ENCODE peak calls at places on chromosomes 5 and 9, in seven cellular contexts. Z is OCI-LY7; S is stomach; O is thoracic aorta; K is neural crest cell; J is adrenal gland; C is CD8-positive, alpha-beta T cell. G is an unnamed sample.

GRCh38 chr9:76162751-76163500 is 231.3 kb downstream of the RFK start:
- DNase-seq in C (no peak), J (peak; percentile 42), K (no peak), O (no peak), S (no peak), Z (no peak), G (no peak)

GRCh38 chr5:31496301-31496700 is 35.6 kb downstream of the DROSHA start:
- DNase-seq in J (no peak), C (no peak), O (no peak), K (no peak), Z (no peak), S (no peak), G (no peak)

GRCh38 chr9:135526730-135527571 is 5.7 kb downstream of the LCN1 start:
- DNase-seq in Z (no peak), C (no peak), K (no peak), O (no peak), S (peak; percentile 18), J (no peak), G (no peak)

GRCh38 chr5:116035123-116035522 is 2.9 kb downstream of the ARL14EPL start:
- DNase-seq in Z (no peak), S (no peak), J (no peak), C (no peak), K (no peak), O (no peak), G (no peak)

GRCh38 chr9:133359420-133360175 is 3.2 kb downstream of the SURF2 start:
- DNase-seq in O (no peak), J (peak; percentile 23), C (peak; percentile 27), S (no peak), Z (no peak), K (no peak), G (no peak)

GRCh38 chr5:163867738-163868137 is 362.3 kb downstream of the MAT2B start:
- DNase-seq in Z (no peak), K (no peak), J (no peak), S (no peak), C (no peak), O (no peak), G (no peak)

GRCh38 chr5:89187268-89187667 is 304.3 kb upstream of the MEF2C start:
- DNase-seq in C (no peak), K (no peak), J (no peak), S (no peak), Z (no peak), O (no peak), G (no peak)

GRCh38 chr5:2538169-2538568 is 213.3 kb downstream of the IRX2 start:
- DNase-seq in C (no peak), Z (no peak), K (peak; percentile 74), S (no peak), J (no peak), O (no peak), G (no peak)

GRCh38 chr5:102294996-102295395 is 1.1 kb downstream of the SLCO4C1 start:
- DNase-seq in Z (no peak), O (no peak), C (no peak), S (no peak), J (no peak), K (no peak), G (no peak)

GRCh38 chr9:88258012-88258411 is 119.7 kb upstream of the SPATA31C2 start:
- DNase-seq in O (no peak), S (no peak), Z (no peak), K (no peak), J (peak; percentile 56), C (no peak), G (no peak)

GRCh38 chr5:167573274-167574127 is 717.9 kb upstream of the WWC1 start:
- DNase-seq in C (no peak), Z (no peak), J (peak; percentile 23), O (no peak), S (no peak), K (peak; percentile 36), G (no peak)

GRCh38 chr5:78586251-78586650 is 62.3 kb downstream of the LHFPL2 start:
- DNase-seq in O (no peak), K (no peak), J (peak; percentile 56), Z (no peak), C (no peak), S (no peak), G (no peak)

GRCh38 chr5:67149933-67150523 is 46.6 kb downstream of the CD180 start:
- DNase-seq in O (no peak), J (no peak), S (no peak), K (no peak), Z (no peak), C (no peak), G (no peak)

GRCh38 chr5:115297043-115297442 is 589 bp upstream of the CCDC112 start:
- DNase-seq in O (no peak), C (no peak), J (no peak), K (no peak), Z (no peak), S (no peak), G (no peak)

GRCh38 chr5:129135633-129136032 is 41.1 kb downstream of the ISOC1 start:
- DNase-seq in Z (peak; percentile 16), J (no peak), O (no peak), S (no peak), K (no peak), C (no peak), G (no peak)

GRCh38 chr9:122109035-122109813 is 16.1 kb upstream of the TTLL11 start:
- DNase-seq in O (no peak), K (no peak), S (no peak), J (no peak), Z (no peak), C (no peak), G (no peak)

GRCh38 chr9:4080889-4081548 is 218.8 kb downstream of the GLIS3 start:
- DNase-seq in K (no peak), Z (no peak), C (no peak), O (no peak), S (no peak), J (no peak), G (no peak)

GRCh38 chr5:1028481-1029269 is 20.1 kb downstream of the NKD2 start:
- DNase-seq in S (no peak), O (no peak), J (peak; percentile 6), K (no peak), Z (no peak), C (no peak), G (no peak)

GRCh38 chr9:136665111-136665703 is 2.5 kb downstream of the EGFL7 start:
- DNase-seq in O (no peak), C (no peak), S (no peak), K (peak; percentile 49), Z (no peak), J (no peak), G (peak; percentile 52)

GRCh38 chr9:136666364-136667216 is 3.9 kb downstream of the EGFL7 start:
- DNase-seq in Z (no peak), O (no peak), S (no peak), C (no peak), J (no peak), K (no peak), G (no peak)

GRCh38 chr9:136664799-136665082 is 2.0 kb downstream of the EGFL7 start:
- DNase-seq in O (no peak), C (no peak), Z (no peak), K (no peak), J (no peak), S (no peak), G (no peak)

GRCh38 chr9:136667217-136667939 is 4.7 kb downstream of the EGFL7 start:
- DNase-seq in J (no peak), Z (no peak), S (no peak), O (no peak), K (no peak), C (no peak), G (no peak)

GRCh38 chr9:136665704-136666363 is 3.1 kb downstream of the EGFL7 start:
- DNase-seq in K (no peak), Z (no peak), S (no peak), C (peak; percentile 24), J (no peak), O (no peak), G (no peak)
- TF ChIP-seq CTCF in K (no peak), Z (no peak), S (no peak), C (no peak), J (no peak), O (no peak), G (no peak)

GRCh38 chr9:128764361-128764760 is 7.4 kb downstream of the ZER1 start:
- DNase-seq in C (no peak), S (no peak), K (no peak), O (no peak), Z (peak; percentile 53), J (no peak), G (no peak)
- TF ChIP-seq CTCF in C (no peak), S (no peak), K (no peak), O (no peak), Z (peak; percentile 65), J (no peak), G (no peak)

DNA sequence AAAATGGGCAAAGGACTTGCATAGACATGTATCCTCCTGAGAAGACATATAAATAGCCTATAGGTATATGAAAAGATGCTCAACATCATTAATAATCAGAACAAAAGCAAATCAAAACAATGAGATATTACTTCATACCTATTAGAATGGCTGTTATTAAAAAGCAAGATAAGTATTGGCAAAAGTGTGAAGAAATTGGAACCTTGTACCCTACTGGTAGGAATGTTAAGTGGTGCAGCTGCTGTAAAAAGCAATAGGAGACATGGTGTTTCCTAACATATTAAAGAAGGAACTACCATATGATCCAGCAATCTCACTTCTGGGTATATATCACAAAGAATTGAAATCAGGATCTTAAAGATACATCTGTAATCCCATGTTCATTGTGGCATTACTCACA is 69.8 kb upstream of the PRR16 start:
- DNase-seq in Z (no peak), K (no peak), J (no peak), O (no peak), C (no peak), S (no peak), G (no peak)
- TF ChIP-seq CTCF in Z (no peak), K (peak; percentile 33), J (no peak), O (no peak), C (no peak), S (no peak), G (peak; percentile 33)

GRCh38 chr5:151740958-151741373 is 17.5 kb downstream of the ATOX1 start:
- DNase-seq in C (no peak), K (no peak), S (no peak), J (no peak), O (no peak), Z (no peak), G (no peak)

GRCh38 chr5:151745071-151745705 is 13.2 kb downstream of the ATOX1 start:
- DNase-seq in O (peak; percentile 82), Z (no peak), J (peak; percentile 90), S (peak; percentile 37), C (peak; percentile 39), K (no peak), G (no peak)

GRCh38 chr5:151743535-151743934 is 14.9 kb downstream of the ATOX1 start:
- DNase-seq in S (no peak), Z (no peak), K (no peak), J (no peak), O (no peak), C (no peak), G (no peak)

GRCh38 chr5:151741678-151742423 is 16.6 kb downstream of the ATOX1 start:
- DNase-seq in J (no peak), Z (no peak), S (no peak), O (no peak), K (no peak), C (no peak), G (no peak)

DNA sequence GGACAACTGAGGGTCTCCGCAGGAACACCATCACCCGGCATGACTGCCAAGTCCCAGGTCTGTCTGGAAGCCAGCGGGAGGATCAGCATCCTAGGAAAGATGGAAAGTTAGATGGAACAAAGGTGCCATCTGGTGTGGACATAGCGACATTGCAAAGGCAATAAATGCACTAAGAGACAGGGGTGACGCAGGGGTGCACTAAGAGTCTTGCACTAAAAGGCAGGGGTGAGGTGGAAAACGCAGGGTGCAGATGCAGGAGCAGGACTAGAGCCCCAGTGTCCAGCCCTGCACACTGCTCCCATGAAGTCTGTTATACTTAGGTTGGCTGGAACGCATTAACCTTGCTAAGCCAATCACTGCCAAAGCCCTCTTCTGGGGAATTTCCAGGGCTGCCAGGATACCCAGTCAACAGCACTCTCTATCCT is 15.5 kb downstream of the ATOX1 start:
- DNase-seq in K (peak; percentile 44), Z (no peak), S (no peak), J (peak; percentile 54), C (no peak), O (no peak), G (peak; percentile 21)
- TF ChIP-seq CTCF in K (peak; percentile 73), Z (peak; percentile 59), S (no peak), J (peak; percentile 20), C (no peak), O (peak; percentile 67), G (peak; percentile 75)

G was measured in progenitor cell of endocrine pancreas.